ENCODE peak calls at places on chromosomes 6 and 20, in five cellular contexts. One of them, this sample, is unnamed.

GRCh38 chr6:70456725-70457124 is 43.4 kb downstream of the FAM135A start:
- DNase-seq in H1: no peak
- DNase-seq in IMR-90: no peak
- DNase-seq in H9: no peak
- DNase-seq in trophoblast cell: no peak
- DNase-seq in this sample: no peak

GRCh38 chr20:36777576-36777975 is 4.0 kb upstream of the DSN1 start:
- DNase-seq in H1: no peak
- DNase-seq in IMR-90: no peak
- DNase-seq in H9: no peak
- DNase-seq in trophoblast cell: no peak
- DNase-seq in this sample: no peak

GRCh38 chr6:30511147-30511546 is 21.8 kb downstream of the HLA-E start:
- DNase-seq in H1: no peak
- DNase-seq in IMR-90: no peak
- DNase-seq in H9: no peak
- DNase-seq in trophoblast cell: no peak
- DNase-seq in this sample: no peak

GRCh38 chr20:38175221-38176030 is 10.4 kb upstream of the TGM2 start:
- DNase-seq in H1: no peak
- DNase-seq in IMR-90: no peak
- DNase-seq in H9: no peak
- DNase-seq in trophoblast cell: no peak
- DNase-seq in this sample: no peak

GRCh38 chr20:19073584-19074198 is 138.8 kb upstream of the SLC24A3 start:
- DNase-seq in H1: peak; percentile 67
- DNase-seq in IMR-90: no peak
- DNase-seq in H9: peak; percentile 65
- DNase-seq in trophoblast cell: no peak
- DNase-seq in this sample: peak; percentile 9

GRCh38 chr20:6841128-6841527 is 73.6 kb downstream of the BMP2 start:
- DNase-seq in H1: no peak
- DNase-seq in IMR-90: no peak
- DNase-seq in H9: no peak
- DNase-seq in trophoblast cell: no peak
- DNase-seq in this sample: no peak

GRCh38 chr6:143450453-143451362 is at the start of the genes ADAT2 and PEX3:
- DNase-seq in H1: peak; percentile 94
- DNase-seq in IMR-90: peak; percentile 92
- DNase-seq in H9: peak; percentile 96
- DNase-seq in trophoblast cell: peak; percentile 95
- DNase-seq in this sample: peak; percentile 90

GRCh38 chr6:41735427-41736206 is at the start of gene TFEB:
- DNase-seq in H1: peak; percentile 98
- DNase-seq in IMR-90: peak; percentile 85
- DNase-seq in H9: peak; percentile 89
- DNase-seq in trophoblast cell: peak; percentile 96
- DNase-seq in this sample: peak; percentile 90

GRCh38 chr20:24840121-24840713 is 108.9 kb upstream of the CST7 start:
- DNase-seq in H1: no peak
- DNase-seq in IMR-90: no peak
- DNase-seq in H9: no peak
- DNase-seq in trophoblast cell: no peak
- DNase-seq in this sample: no peak

GRCh38 chr20:3577366-3577765 is 85.8 kb downstream of the GFRA4 start:
- DNase-seq in H1: no peak
- DNase-seq in IMR-90: no peak
- DNase-seq in H9: no peak
- DNase-seq in trophoblast cell: no peak
- DNase-seq in this sample: no peak

DNA sequence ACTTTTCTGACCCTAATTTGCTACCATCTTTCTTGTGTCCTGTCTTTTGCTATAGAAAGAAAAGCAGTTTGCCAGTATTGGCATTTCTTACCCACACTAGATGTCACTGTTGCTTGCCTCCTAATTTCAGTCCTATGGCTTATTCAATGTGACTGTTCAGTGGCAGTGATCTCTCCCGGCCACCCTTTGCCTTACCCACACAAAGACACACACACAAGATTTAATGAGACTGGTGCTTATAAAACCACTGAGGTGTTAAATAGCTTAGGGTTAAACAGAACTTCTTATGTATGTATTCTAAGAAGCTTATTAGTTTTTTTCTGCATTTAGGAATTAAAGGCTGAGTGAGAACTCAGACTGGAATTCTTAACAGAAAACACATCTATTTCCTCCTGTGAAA is 233.6 kb upstream of the ASCC3 start:
- DNase-seq in H1: no peak
- DNase-seq in IMR-90: peak; percentile 20
- DNase-seq in H9: no peak
- DNase-seq in trophoblast cell: peak; percentile 47
- DNase-seq in this sample: peak; percentile 31
- H3K4ac ChIP-seq in H1: no peak overlapping the region
- H3K4ac ChIP-seq in IMR-90: no peak overlapping the region
- H3K4ac ChIP-seq in H9: no peak overlapping the region
- H3K4ac ChIP-seq in trophoblast cell: no peak overlapping the region
- H3K4ac ChIP-seq in this sample: no peak overlapping the region

GRCh38 chr6:149342525-149342924 is 25.0 kb downstream of the TAB2 start:
- DNase-seq in H1: no peak
- DNase-seq in IMR-90: no peak
- DNase-seq in H9: no peak
- DNase-seq in trophoblast cell: no peak
- DNase-seq in this sample: no peak
- H3K4me1 ChIP-seq in H1: no peaks in the 10 kb centered on the region
- H3K4me1 ChIP-seq in IMR-90: no peaks in the 10 kb centered on the region
- H3K4me1 ChIP-seq in H9: no peaks in the 10 kb centered on the region
- H3K4me1 ChIP-seq in trophoblast cell: no peaks in the 10 kb centered on the region
- H3K4me1 ChIP-seq in this sample: no peaks in the 10 kb centered on the region

GRCh38 chr6:167699141-167700036 is 127.3 kb upstream of the AFDN start:
- DNase-seq in H1: no peak
- DNase-seq in IMR-90: no peak
- DNase-seq in H9: no peak
- DNase-seq in trophoblast cell: peak; percentile 6
- DNase-seq in this sample: no peak
- H3K4ac ChIP-seq in H1: no peak overlapping the region
- H3K4ac ChIP-seq in IMR-90: no peak overlapping the region
- H3K4ac ChIP-seq in H9: no peak overlapping the region
- H3K4ac ChIP-seq in trophoblast cell: peak overlapping the region; percentile 66
- H3K4ac ChIP-seq in this sample: no peak overlapping the region

GRCh38 chr20:21512634-21513180 is 1.2 kb downstream of the NKX2-2 start:
- DNase-seq in H1: no peak
- DNase-seq in IMR-90: no peak
- DNase-seq in H9: no peak
- DNase-seq in trophoblast cell: no peak
- DNase-seq in this sample: no peak
- H3K4me1 ChIP-seq in H1: peaks cover 24% of the 10 kb centered on the region
- H3K4me1 ChIP-seq in IMR-90: peaks cover 3% of the 10 kb centered on the region
- H3K4me1 ChIP-seq in H9: peaks cover 3% of the 10 kb centered on the region
- H3K4me1 ChIP-seq in trophoblast cell: peaks cover 7% of the 10 kb centered on the region
- H3K4me1 ChIP-seq in this sample: peaks cover 15% of the 10 kb centered on the region

DNA sequence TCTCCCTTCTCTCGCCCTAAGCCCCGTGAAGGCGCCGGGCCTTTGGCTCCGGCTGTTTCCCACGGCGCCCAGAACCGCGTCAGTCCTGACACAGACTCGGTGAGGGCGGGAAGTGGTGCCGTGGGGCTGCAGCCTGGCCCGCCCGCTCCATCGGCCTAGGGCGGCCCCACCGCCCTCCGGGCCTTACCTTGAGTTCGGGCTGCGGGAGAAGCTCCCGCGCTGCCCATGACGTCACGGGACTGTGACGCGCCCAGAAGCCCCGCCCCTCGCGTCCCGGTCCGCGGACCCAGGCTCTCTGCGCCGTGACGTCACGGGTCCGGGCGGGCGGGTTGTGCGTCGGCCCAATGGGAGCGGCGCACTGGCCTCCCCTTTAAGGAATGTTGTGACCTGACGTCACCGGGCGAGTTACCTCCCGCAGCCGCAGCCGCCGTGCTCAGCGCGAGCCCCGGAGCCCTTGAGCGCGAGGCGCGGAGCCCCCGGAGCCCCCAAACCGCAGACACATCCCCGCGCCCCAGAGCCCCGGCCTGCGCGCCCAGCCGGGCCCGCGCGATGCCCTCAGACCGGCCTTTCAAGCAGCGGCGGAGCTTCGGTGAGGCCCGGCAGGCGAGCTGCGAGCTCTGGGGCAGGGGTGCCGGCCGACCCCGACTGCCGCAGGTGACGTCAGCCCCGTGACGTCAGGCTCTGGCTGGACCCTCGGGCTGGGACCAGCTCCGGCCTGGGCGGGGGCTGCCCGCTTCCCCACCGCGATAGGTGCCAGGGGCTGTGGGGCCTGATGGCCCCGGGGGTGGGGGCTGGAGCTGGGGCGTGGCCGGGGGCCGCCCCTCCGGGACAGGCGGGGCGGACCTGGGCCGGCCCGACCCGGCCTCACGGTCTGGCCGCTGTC is at the start of gene MAP1LC3A:
- DNase-seq in H1: peak; percentile 97
- DNase-seq in IMR-90: peak; percentile 95
- DNase-seq in H9: peak; percentile 95
- DNase-seq in trophoblast cell: peak; percentile 99
- DNase-seq in this sample: peak; percentile 91
- H3K4ac ChIP-seq in H1: no peak within 1 kb of the TSS
- H3K4ac ChIP-seq in IMR-90: peak within 1 kb of the TSS; percentile 61
- H3K4ac ChIP-seq in H9: no peak within 1 kb of the TSS
- H3K4ac ChIP-seq in trophoblast cell: peak within 1 kb of the TSS; percentile 33
- H3K4ac ChIP-seq in this sample: no peak within 1 kb of the TSS

GRCh38 chr6:35728663-35729348 is 8.0 kb upstream of the ARMC12 start:
- DNase-seq in H1: no peak
- DNase-seq in IMR-90: no peak
- DNase-seq in H9: no peak
- DNase-seq in trophoblast cell: no peak
- DNase-seq in this sample: no peak
- H3K4me1 ChIP-seq in H1: peaks cover 35% of the 10 kb centered on the region
- H3K4me1 ChIP-seq in IMR-90: peaks cover 16% of the 10 kb centered on the region
- H3K4me1 ChIP-seq in H9: peaks cover 19% of the 10 kb centered on the region
- H3K4me1 ChIP-seq in trophoblast cell: peaks cover 14% of the 10 kb centered on the region
- H3K4me1 ChIP-seq in this sample: peaks cover 45% of the 10 kb centered on the region

GRCh38 chr20:23153696-23154341 is 67.7 kb upstream of the CD93 start:
- DNase-seq in H1: no peak
- DNase-seq in IMR-90: no peak
- DNase-seq in H9: peak; percentile 4
- DNase-seq in trophoblast cell: no peak
- DNase-seq in this sample: no peak
- H3K4ac ChIP-seq in H1: no peak overlapping the region
- H3K4ac ChIP-seq in IMR-90: peak overlapping the region; percentile 50
- H3K4ac ChIP-seq in H9: no peak overlapping the region
- H3K4ac ChIP-seq in trophoblast cell: no peak overlapping the region
- H3K4ac ChIP-seq in this sample: no peak overlapping the region

DNA sequence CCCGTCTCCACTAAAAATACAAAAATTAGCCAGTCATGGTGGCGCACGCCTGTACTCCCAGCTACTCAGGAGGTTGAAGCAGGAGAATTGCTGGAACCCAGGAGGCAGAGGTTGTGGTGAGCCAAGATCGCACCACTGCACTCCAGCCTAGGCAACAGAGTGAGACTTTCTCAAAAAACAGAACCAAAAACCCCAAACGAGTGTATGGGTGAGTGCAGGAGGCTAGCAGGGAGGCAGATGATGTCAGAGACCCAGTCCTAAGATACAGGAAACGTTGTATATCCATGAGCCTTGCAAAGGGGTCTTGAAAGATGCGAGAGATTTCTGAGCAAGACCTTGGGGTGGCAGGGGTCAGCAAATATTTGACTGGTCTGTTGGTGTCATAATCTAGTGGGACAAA is 136.2 kb downstream of the JARID2 start:
- DNase-seq in H1: no peak
- DNase-seq in IMR-90: no peak
- DNase-seq in H9: no peak
- DNase-seq in trophoblast cell: no peak
- DNase-seq in this sample: no peak
- H3K4me1 ChIP-seq in H1: peaks cover 25% of the 10 kb centered on the region
- H3K4me1 ChIP-seq in IMR-90: peaks cover 11% of the 10 kb centered on the region
- H3K4me1 ChIP-seq in H9: peaks cover 30% of the 10 kb centered on the region
- H3K4me1 ChIP-seq in trophoblast cell: peaks cover 8% of the 10 kb centered on the region
- H3K4me1 ChIP-seq in this sample: peaks cover 13% of the 10 kb centered on the region